ENCODE peak calls at places on chromosomes 12 and 14, in nine cellular contexts. Y, X, R, U, I, K, S, C and H are unnamed samples.
A peak's percentile ranks its signal among the peaks of the same experiment; 100 is the strongest.

GRCh38 chr14:65002586-65003210 is 16.0 kb downstream of the FNTB start:
- DNase-seq in Y (no peak), X (no peak), R (no peak), U (no peak), I (no peak), K (peak; percentile 72), S (no peak), C (peak; percentile 33), H (no peak)

GRCh38 chr12:33265037-33265436 is 174.6 kb downstream of the SYT10 start:
- DNase-seq in Y (no peak), X (no peak), R (no peak), U (no peak), I (no peak), K (no peak), S (no peak), C (no peak), H (no peak)

GRCh38 chr12:111578276-111578970 is 20.7 kb downstream of the ATXN2 start:
- DNase-seq in Y (peak; percentile 89), X (peak; percentile 63), R (no peak), U (no peak), I (peak; percentile 15), K (peak; percentile 88), S (no peak), C (peak; percentile 84), H (peak; percentile 64)

GRCh38 chr12:79183003-79183402 is 318.4 kb downstream of the SYT1 start:
- DNase-seq in Y (no peak), X (no peak), R (no peak), U (no peak), I (no peak), K (no peak), S (no peak), C (no peak), H (no peak)

GRCh38 chr12:30794591-30795409 is 40.0 kb upstream of the CAPRIN2 start:
- DNase-seq in Y (peak; percentile 67), X (peak; percentile 91), R (no peak), U (peak; percentile 94), I (peak; percentile 16), K (peak; percentile 96), S (no peak), C (peak; percentile 91), H (peak; percentile 86)

GRCh38 chr12:45216983-45217485 is 1.1 kb downstream of the ANO6 start:
- DNase-seq in Y (no peak), X (no peak), R (no peak), U (no peak), I (no peak), K (no peak), S (peak; percentile 14), C (peak; percentile 14), H (no peak)

GRCh38 chr14:90624228-90624627 is 192.0 kb downstream of the TTC7B start:
- DNase-seq in Y (peak; percentile 42), X (peak; percentile 75), R (no peak), U (peak; percentile 42), I (no peak), K (peak; percentile 54), S (no peak), C (peak; percentile 82), H (no peak)

GRCh38 chr14:58941666-58942065 is 246.8 kb upstream of the DAAM1 start:
- DNase-seq in Y (no peak), X (no peak), R (no peak), U (no peak), I (no peak), K (peak; percentile 83), S (no peak), C (no peak), H (no peak)

GRCh38 chr12:39028382-39028781 is 123.0 kb upstream of the CPNE8 start:
- DNase-seq in Y (no peak), X (no peak), R (no peak), U (no peak), I (no peak), K (no peak), S (no peak), C (no peak), H (no peak)

GRCh38 chr14:69321601-69322330 is 61.8 kb downstream of the GALNT16 start:
- DNase-seq in Y (no peak), X (no peak), R (no peak), U (no peak), I (no peak), K (no peak), S (no peak), C (peak; percentile 26), H (no peak)

GRCh38 chr12:121088208-121088585 is 44.5 kb upstream of the P2RX7 start:
- DNase-seq in Y (no peak), X (no peak), R (no peak), U (no peak), I (no peak), K (no peak), S (no peak), C (no peak), H (no peak)
- H3K4me2 ChIP-seq in Y (no peak overlapping the region), X (no peak overlapping the region), R (no peak overlapping the region), U (no peak overlapping the region), I (no peak overlapping the region), K (no peak overlapping the region), S (no peak overlapping the region), C (no peak overlapping the region), H (no peak overlapping the region)

GRCh38 chr12:88884600-88884999 is 304.3 kb upstream of the KITLG start:
- DNase-seq in Y (no peak), X (no peak), R (no peak), U (no peak), I (no peak), K (no peak), S (no peak), C (no peak), H (no peak)
- H3K4me2 ChIP-seq in Y (no peak overlapping the region), X (no peak overlapping the region), R (no peak overlapping the region), U (no peak overlapping the region), I (no peak overlapping the region), K (no peak overlapping the region), S (no peak overlapping the region), C (no peak overlapping the region), H (no peak overlapping the region)

GRCh38 chr14:28763914-28764848 is 2.4 kb upstream of the FOXG1 start:
- DNase-seq in Y (no peak), X (no peak), R (peak; percentile 76), U (no peak), I (no peak), K (no peak), S (no peak), C (peak; percentile 42), H (no peak)
- H3K4me2 ChIP-seq in Y (no peak overlapping the region), X (no peak overlapping the region), R (peak overlapping the region; percentile 10), U (no peak overlapping the region), I (no peak overlapping the region), K (peak overlapping the region; percentile 86), S (no peak overlapping the region), C (no peak overlapping the region), H (no peak overlapping the region)

GRCh38 chr12:130993759-130994670 is 40.3 kb downstream of the ADGRD1 start:
- DNase-seq in Y (no peak), X (no peak), R (no peak), U (no peak), I (no peak), K (no peak), S (peak; percentile 36), C (no peak), H (peak; percentile 85)

GRCh38 chr12:130998136-130998535 is 44.4 kb downstream of the ADGRD1 start:
- DNase-seq in Y (no peak), X (no peak), R (no peak), U (no peak), I (no peak), K (no peak), S (no peak), C (no peak), H (no peak)

GRCh38 chr12:130992979-130993538 is 39.4 kb downstream of the ADGRD1 start:
- DNase-seq in Y (no peak), X (no peak), R (no peak), U (no peak), I (no peak), K (no peak), S (no peak), C (no peak), H (no peak)

GRCh38 chr12:130992448-130992847 is 38.7 kb downstream of the ADGRD1 start:
- DNase-seq in Y (no peak), X (no peak), R (no peak), U (no peak), I (no peak), K (no peak), S (peak; percentile 29), C (no peak), H (no peak)

GRCh38 chr12:130994821-130995375 is 41.2 kb downstream of the ADGRD1 start:
- DNase-seq in Y (no peak), X (no peak), R (no peak), U (no peak), I (no peak), K (no peak), S (no peak), C (no peak), H (no peak)
- H3K4me2 ChIP-seq in Y (peak overlapping the region; percentile 35), X (no peak overlapping the region), R (peak overlapping the region; percentile 16), U (no peak overlapping the region), I (no peak overlapping the region), K (no peak overlapping the region), S (peak overlapping the region; percentile 56), C (no peak overlapping the region), H (no peak overlapping the region)

GRCh38 chr12:27344246-27344645 is 11.6 kb downstream of the BMAL2 start:
- DNase-seq in Y (no peak), X (peak; percentile 59), R (no peak), U (no peak), I (no peak), K (no peak), S (no peak), C (peak; percentile 81), H (no peak)
- H3K4me2 ChIP-seq in Y (no peak overlapping the region), X (peak overlapping the region; percentile 61), R (no peak overlapping the region), U (peak overlapping the region; percentile 20), I (no peak overlapping the region), K (peak overlapping the region; percentile 68), S (no peak overlapping the region), C (peak overlapping the region; percentile 85), H (peak overlapping the region; percentile 46)